ENCODE peak calls at places on chromosome X, in eight cellular contexts. F is cardiac fibroblast; G is germinal center; O is A549; Q is stimulated activated CD4-positive, alpha-beta T cell treated with anti-CD3 and anti-CD28 coated beads, Interleukin-1b, Interleukin-23, amount 100 ng/mL, for 4 hours; V is KBM-7; H is breast epithelium; I is substantia nigra. A is an unnamed sample.

GRCh38 chrX:20463296-20464075 is 196.8 kb upstream of the RPS6KA3 start:
- DNase-seq in V (no peak), F (no peak), Q (no peak), O (no peak), H (no peak), G (no peak), I (no peak), A (no peak)

GRCh38 chrX:102765217-102765616 is 44.7 kb downstream of the GPRASP3 start:
- DNase-seq in V (no peak), Q (no peak), I (no peak), G (no peak), H (no peak), O (peak), F (peak), A (no peak)

GRCh38 chrX:16484338-16484737 is 165.6 kb upstream of the S100G start:
- DNase-seq in F (peak), O (peak), V (peak), I (no peak), H (no peak), Q (no peak), G (no peak), A (no peak)

GRCh38 chrX:153769865-153770605 is 6.0 kb downstream of the PLXNB3 start:
- DNase-seq in O (no peak), H (no peak), Q (no peak), G (no peak), F (no peak), I (no peak), V (no peak), A (peak)

GRCh38 chrX:129984196-129984962 is 1.9 kb downstream of the BCORL1 start:
- DNase-seq in Q (no peak), I (no peak), F (no peak), H (no peak), G (peak), O (peak), V (no peak), A (no peak)

GRCh38 chrX:44071070-44071645 is 98.0 kb upstream of the NDP start:
- DNase-seq in H (no peak), I (no peak), F (no peak), G (no peak), O (no peak), Q (no peak), V (no peak), A (no peak)

GRCh38 chrX:53071604-53072417 is 10.4 kb upstream of the TSPYL2 start:
- DNase-seq in F (peak), Q (peak), I (no peak), G (peak), O (peak), H (peak), V (peak), A (peak)

GRCh38 chrX:9231491-9231890 is 197.6 kb upstream of the FAM9B start:
- DNase-seq in Q (no peak), F (peak), G (no peak), V (no peak), O (peak), I (no peak), H (no peak), A (no peak)

GRCh38 chrX:13373027-13373806 is 53.4 kb upstream of the ATXN3L start:
- DNase-seq in H (no peak), G (no peak), O (no peak), F (no peak), V (no peak), I (no peak), Q (no peak), A (no peak)

GRCh38 chrX:30181353-30181752 is 34.0 kb upstream of the MAGEB2 start:
- DNase-seq in O (no peak), I (no peak), Q (no peak), H (no peak), V (no peak), G (no peak), F (no peak), A (no peak)

GRCh38 chrX:102934624-102935023 is 2.4 kb upstream of the RAB40AL start:
- DNase-seq in Q (peak), V (peak), I (no peak), G (peak), H (no peak), O (peak), F (peak), A (peak)

GRCh38 chrX:25343060-25343459 is 327.3 kb upstream of the ARX start:
- DNase-seq in I (no peak), F (no peak), Q (no peak), O (no peak), G (no peak), V (no peak), H (no peak), A (no peak)

GRCh38 chrX:123788744-123789143 is 55.9 kb upstream of the THOC2 start:
- DNase-seq in O (no peak), I (no peak), H (no peak), F (no peak), G (no peak), Q (no peak), V (no peak), A (no peak)

A was measured in GM12891.